ENCODE peak calls at places on chromosomes 2 and 18, in five cellular contexts. One of them, this sample, is unnamed.

GRCh38 chr18:22284581-22285230 is 115.3 kb downstream of the GATA6 start:
- DNase-seq in K562: no peak
- DNase-seq in GM12878: no peak
- DNase-seq in HepG2: no peak
- DNase-seq in H1: no peak
- DNase-seq in this sample: no peak

GRCh38 chr18:23619388-23619873 is 33.1 kb upstream of the NPC1 start:
- DNase-seq in K562: no peak
- DNase-seq in GM12878: no peak
- DNase-seq in HepG2: no peak
- DNase-seq in H1: no peak
- DNase-seq in this sample: no peak

GRCh38 chr18:70015127-70015526 is 67.5 kb upstream of the CD226 start:
- DNase-seq in K562: no peak
- DNase-seq in GM12878: no peak
- DNase-seq in HepG2: no peak
- DNase-seq in H1: no peak
- DNase-seq in this sample: no peak

GRCh38 chr2:240128608-240129144 is 7.4 kb downstream of the COPS9 start:
- DNase-seq in K562: no peak
- DNase-seq in GM12878: no peak
- DNase-seq in HepG2: no peak
- DNase-seq in H1: no peak
- DNase-seq in this sample: no peak

GRCh38 chr2:110103060-110103961 is 12.3 kb downstream of the MALL start:
- DNase-seq in K562: no peak
- DNase-seq in GM12878: no peak
- DNase-seq in HepG2: no peak
- DNase-seq in H1: no peak
- DNase-seq in this sample: no peak

GRCh38 chr2:37570773-37571570 is 100.5 kb downstream of the CDC42EP3 start:
- DNase-seq in K562: no peak
- DNase-seq in GM12878: peak; percentile 98
- DNase-seq in HepG2: no peak
- DNase-seq in H1: no peak
- DNase-seq in this sample: peak; percentile 17

GRCh38 chr18:6056171-6056932 is 161.0 kb upstream of the TMEM200C start:
- DNase-seq in K562: no peak
- DNase-seq in GM12878: no peak
- DNase-seq in HepG2: peak; percentile 57
- DNase-seq in H1: no peak
- DNase-seq in this sample: no peak

GRCh38 chr2:7089898-7090510 is 172.8 kb downstream of the RNF144A start:
- DNase-seq in K562: no peak
- DNase-seq in GM12878: no peak
- DNase-seq in HepG2: no peak
- DNase-seq in H1: no peak
- DNase-seq in this sample: no peak

GRCh38 chr2:66843856-66844255 is 408.9 kb downstream of the MEIS1 start:
- DNase-seq in K562: no peak
- DNase-seq in GM12878: no peak
- DNase-seq in HepG2: no peak
- DNase-seq in H1: no peak
- DNase-seq in this sample: no peak

GRCh38 chr2:226797289-226797988 is 2.2 kb downstream of the IRS1 start:
- DNase-seq in K562: no peak
- DNase-seq in GM12878: no peak
- DNase-seq in HepG2: no peak
- DNase-seq in H1: no peak
- DNase-seq in this sample: peak; percentile 16

GRCh38 chr2:150075831-150076230 is 411.6 kb downstream of the RND3 start:
- DNase-seq in K562: no peak
- DNase-seq in GM12878: no peak
- DNase-seq in HepG2: no peak
- DNase-seq in H1: no peak
- DNase-seq in this sample: no peak

GRCh38 chr2:151260492-151261239 is 997 bp downstream of the RBM43 start:
- DNase-seq in K562: peak; percentile 39
- DNase-seq in GM12878: peak; percentile 3
- DNase-seq in HepG2: no peak
- DNase-seq in H1: no peak
- DNase-seq in this sample: no peak

GRCh38 chr2:17309741-17310339 is 208.4 kb downstream of the RAD51AP2 start:
- DNase-seq in K562: peak; percentile 54
- DNase-seq in GM12878: no peak
- DNase-seq in HepG2: peak; percentile 86
- DNase-seq in H1: peak; percentile 25
- DNase-seq in this sample: peak; percentile 72

GRCh38 chr2:226474131-226474530 is 325.5 kb downstream of the IRS1 start:
- DNase-seq in K562: no peak
- DNase-seq in GM12878: no peak
- DNase-seq in HepG2: no peak
- DNase-seq in H1: no peak
- DNase-seq in this sample: no peak

GRCh38 chr2:65366595-65367125 is 65.7 kb downstream of the SPRED2 start:
- DNase-seq in K562: peak; percentile 83
- DNase-seq in GM12878: peak; percentile 11
- DNase-seq in HepG2: peak; percentile 77
- DNase-seq in H1: no peak
- DNase-seq in this sample: no peak

GRCh38 chr2:218895758-218896500 is 15.3 kb downstream of the WNT10A start:
- DNase-seq in K562: no peak
- DNase-seq in GM12878: peak; percentile 60
- DNase-seq in HepG2: no peak
- DNase-seq in H1: no peak
- DNase-seq in this sample: no peak

GRCh38 chr18:51447351-51447896 is 249.9 kb upstream of the MEX3C start:
- DNase-seq in K562: no peak
- DNase-seq in GM12878: no peak
- DNase-seq in HepG2: no peak
- DNase-seq in H1: no peak
- DNase-seq in this sample: no peak

GRCh38 chr2:238441262-238442114 is 14.8 kb downstream of the ASB1 start:
- DNase-seq in K562: no peak
- DNase-seq in GM12878: no peak
- DNase-seq in HepG2: peak; percentile 88
- DNase-seq in H1: no peak
- DNase-seq in this sample: peak; percentile 68

GRCh38 chr18:37565985-37566478 is 434 bp upstream of the CELF4 start:
- DNase-seq in K562: no peak
- DNase-seq in GM12878: no peak
- DNase-seq in HepG2: no peak
- DNase-seq in H1: no peak
- DNase-seq in this sample: peak; percentile 95

GRCh38 chr2:18706001-18706400 is 116.6 kb upstream of the NT5C1B start:
- DNase-seq in K562: no peak
- DNase-seq in GM12878: no peak
- DNase-seq in HepG2: no peak
- DNase-seq in H1: no peak
- DNase-seq in this sample: no peak

GRCh38 chr2:160308476-160308875 is 108.4 kb upstream of the ITGB6 start:
- DNase-seq in K562: no peak
- DNase-seq in GM12878: no peak
- DNase-seq in HepG2: no peak
- DNase-seq in H1: no peak
- DNase-seq in this sample: no peak

GRCh38 chr2:66461751-66462150 is 26.8 kb downstream of the MEIS1 start:
- DNase-seq in K562: no peak
- DNase-seq in GM12878: no peak
- DNase-seq in HepG2: no peak
- DNase-seq in H1: no peak
- DNase-seq in this sample: no peak

GRCh38 chr2:51997571-51997970 is 965.6 kb upstream of the NRXN1 start:
- DNase-seq in K562: no peak
- DNase-seq in GM12878: no peak
- DNase-seq in HepG2: no peak
- DNase-seq in H1: no peak
- DNase-seq in this sample: no peak

GRCh38 chr2:149062531-149062930 is 24.0 kb downstream of the LYPD6B start:
- DNase-seq in K562: no peak
- DNase-seq in GM12878: no peak
- DNase-seq in HepG2: no peak
- DNase-seq in H1: no peak
- DNase-seq in this sample: no peak

GRCh38 chr2:195710407-195710806 is 53.4 kb downstream of the SLC39A10 start:
- DNase-seq in K562: no peak
- DNase-seq in GM12878: no peak
- DNase-seq in HepG2: no peak
- DNase-seq in H1: no peak
- DNase-seq in this sample: no peak

GRCh38 chr18:11909597-11910026 is 1.5 kb upstream of the MPPE1 start:
- DNase-seq in K562: no peak
- DNase-seq in GM12878: no peak
- DNase-seq in HepG2: peak; percentile 26
- DNase-seq in H1: no peak
- DNase-seq in this sample: no peak

GRCh38 chr2:158006961-158007664 is 94.6 kb upstream of the UPP2 start:
- DNase-seq in K562: no peak
- DNase-seq in GM12878: no peak
- DNase-seq in HepG2: no peak
- DNase-seq in H1: no peak
- DNase-seq in this sample: no peak

GRCh38 chr2:158002079-158002478 is 99.6 kb upstream of the UPP2 start:
- DNase-seq in K562: no peak
- DNase-seq in GM12878: no peak
- DNase-seq in HepG2: no peak
- DNase-seq in H1: no peak
- DNase-seq in this sample: peak; percentile 33

GRCh38 chr2:158009425-158009824 is 92.3 kb upstream of the UPP2 start:
- DNase-seq in K562: no peak
- DNase-seq in GM12878: no peak
- DNase-seq in HepG2: no peak
- DNase-seq in H1: no peak
- DNase-seq in this sample: no peak

GRCh38 chr2:158004131-158004530 is 97.5 kb upstream of the UPP2 start:
- DNase-seq in K562: no peak
- DNase-seq in GM12878: no peak
- DNase-seq in HepG2: no peak
- DNase-seq in H1: no peak
- DNase-seq in this sample: no peak
- TF ChIP-seq USF2 in K562: no peak
- TF ChIP-seq USF2 in GM12878: no peak
- TF ChIP-seq USF2 in HepG2: no peak
- TF ChIP-seq USF2 in H1: no peak
- TF ChIP-seq USF2 in this sample: no peak

DNA sequence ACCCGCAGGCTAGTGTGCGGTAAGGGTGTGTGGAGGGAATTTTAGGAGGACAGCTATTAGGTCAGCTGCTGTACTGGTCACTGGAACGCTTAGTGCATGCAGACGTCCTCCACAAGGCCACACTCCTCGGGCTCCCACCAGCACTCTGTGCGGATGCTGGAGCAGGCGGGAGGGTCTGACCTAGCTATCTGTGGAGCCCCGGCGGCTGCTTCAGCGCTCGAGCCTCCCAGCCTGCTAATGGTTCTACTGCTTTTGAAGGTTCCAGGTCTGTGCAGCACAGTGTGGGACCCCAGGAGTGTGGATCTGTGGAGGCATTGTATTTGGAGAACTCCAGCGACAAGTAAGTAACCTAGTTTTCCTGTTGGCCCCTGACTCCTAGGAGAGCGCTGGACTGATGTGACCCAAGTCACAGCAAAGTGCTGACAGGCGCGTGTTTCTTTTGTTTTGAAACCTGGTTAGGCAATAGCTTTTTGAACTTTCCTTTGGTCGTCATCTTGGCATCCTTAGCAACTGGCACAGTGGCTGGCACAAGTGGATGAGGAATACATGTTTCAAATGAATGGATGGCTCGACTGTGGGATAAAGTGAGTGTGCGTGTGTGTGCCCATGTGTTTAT is 113.5 kb downstream of the ZNF236 start:
- DNase-seq in K562: no peak
- DNase-seq in GM12878: no peak
- DNase-seq in HepG2: no peak
- DNase-seq in H1: no peak
- DNase-seq in this sample: no peak
- TF ChIP-seq JUND in K562: no peak
- TF ChIP-seq JUND in GM12878: no peak
- TF ChIP-seq JUND in HepG2: no peak
- TF ChIP-seq JUND in H1: no peak
- TF ChIP-seq JUND in this sample: no peak

GRCh38 chr18:56853961-56854360 is 202.8 kb downstream of the WDR7 start:
- DNase-seq in K562: no peak
- DNase-seq in GM12878: no peak
- DNase-seq in HepG2: no peak
- DNase-seq in H1: no peak
- DNase-seq in this sample: no peak
- TF ChIP-seq SIN3A in K562: no peak
- TF ChIP-seq SIN3A in GM12878: no peak
- TF ChIP-seq SIN3A in HepG2: no peak
- TF ChIP-seq SIN3A in H1: no peak
- TF ChIP-seq SIN3A in this sample: no peak

DNA sequence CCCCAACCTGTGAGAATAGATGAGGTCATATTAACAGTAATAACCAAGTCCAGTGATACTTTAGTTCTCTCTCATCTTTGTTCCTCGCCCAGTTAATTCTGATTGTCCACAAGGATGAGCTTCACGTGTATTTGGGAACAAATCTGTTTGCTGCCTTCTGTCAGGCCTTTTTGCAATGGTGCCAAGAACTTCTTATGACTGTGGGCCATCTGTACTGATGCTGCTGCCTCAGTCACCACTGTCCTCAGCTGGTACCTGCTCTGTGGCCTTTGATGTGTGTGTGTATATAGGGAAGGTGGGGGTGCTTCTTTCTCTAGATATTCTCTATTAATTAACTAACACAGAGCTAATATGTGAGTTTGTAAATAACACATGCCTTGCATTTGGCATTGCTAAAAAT is 392.9 kb downstream of the TGIF1 start:
- DNase-seq in K562: no peak
- DNase-seq in GM12878: no peak
- DNase-seq in HepG2: no peak
- DNase-seq in H1: no peak
- DNase-seq in this sample: no peak
- TF ChIP-seq USF2 in K562: no peak
- TF ChIP-seq USF2 in GM12878: no peak
- TF ChIP-seq USF2 in HepG2: no peak
- TF ChIP-seq USF2 in H1: no peak
- TF ChIP-seq USF2 in this sample: no peak

GRCh38 chr2:50513724-50514123 is 518.2 kb downstream of the NRXN1 start:
- DNase-seq in K562: no peak
- DNase-seq in GM12878: no peak
- DNase-seq in HepG2: no peak
- DNase-seq in H1: no peak
- DNase-seq in this sample: no peak
- TF ChIP-seq JUND in K562: no peak
- TF ChIP-seq JUND in GM12878: no peak
- TF ChIP-seq JUND in HepG2: no peak
- TF ChIP-seq JUND in H1: no peak
- TF ChIP-seq JUND in this sample: no peak